ENCODE peak calls at places on chromosomes 4 and X, in four cellular contexts. O is brain microvascular endothelial cell, J is cardiac muscle cell, F is Peyer's patch. N is an unnamed sample.

GRCh38 chr4:98657531-98658286 is 702 bp downstream of the TSPAN5 start:
- DNase-seq in O (peak; percentile 63), F (peak; percentile 44), J (peak; percentile 65), N (peak; percentile 52)

GRCh38 chr4:111399523-111400135 is 745.6 kb upstream of the FAM241A start:
- DNase-seq in F (no peak), J (no peak), O (no peak), N (peak; percentile 52)

GRCh38 chrX:154369453-154370299 is 4.8 kb downstream of the FLNA start:
- DNase-seq in J (peak; percentile 84), O (peak; percentile 89), F (peak; percentile 73), N (peak; percentile 94)

GRCh38 chrX:53440631-53441517 is 6.7 kb upstream of the HSD17B10 start:
- DNase-seq in J (no peak), O (peak; percentile 24), F (peak; percentile 27), N (peak; percentile 54)

GRCh38 chrX:133655262-133655913 is 240.1 kb upstream of the GPC4 start:
- DNase-seq in J (no peak), O (no peak), F (no peak), N (no peak)

GRCh38 chrX:39721570-39722279 is 376.0 kb downstream of the BCOR start:
- DNase-seq in J (no peak), F (no peak), O (peak; percentile 56), N (no peak)

GRCh38 chr4:168421671-168422070 is 58.6 kb downstream of the DDX60L start:
- DNase-seq in F (no peak), O (peak; percentile 72), J (no peak), N (no peak)

GRCh38 chrX:39725928-39726619 is 371.7 kb downstream of the BCOR start:
- DNase-seq in O (peak; percentile 51), J (no peak), F (no peak), N (peak; percentile 79)

GRCh38 chrX:150032742-150033141 is 94.5 kb upstream of the EOLA2 start:
- DNase-seq in O (peak; percentile 70), F (no peak), J (no peak), N (peak; percentile 46)

GRCh38 chrX:29535212-29536162 is 679.9 kb upstream of the MAGEB2 start:
- DNase-seq in O (no peak), F (no peak), J (no peak), N (no peak)

GRCh38 chrX:16488959-16489358 is 161.0 kb upstream of the S100G start:
- DNase-seq in O (no peak), J (no peak), F (no peak), N (no peak)

GRCh38 chrX:129790808-129791207 is 11.1 kb downstream of the SASH3 start:
- DNase-seq in F (no peak), J (no peak), O (no peak), N (no peak)

GRCh38 chrX:137081239-137081638 is 47.4 kb upstream of the GPR101 start:
- DNase-seq in O (no peak), J (no peak), F (no peak), N (no peak)

GRCh38 chr4:52748432-52748831 is 2.8 kb downstream of the ERVMER34-1 start:
- DNase-seq in O (no peak), F (no peak), J (no peak), N (no peak)

GRCh38 chr4:56513517-56513916 is 7.9 kb downstream of the ARL9 start:
- DNase-seq in F (no peak), J (peak; percentile 67), O (no peak), N (no peak)

GRCh38 chr4:75849459-75849858 is 52.8 kb downstream of the PPEF2 start:
- DNase-seq in J (no peak), O (no peak), F (no peak), N (no peak)

GRCh38 chrX:68443155-68443868 is 10.0 kb upstream of the OPHN1 start:
- DNase-seq in F (no peak), J (no peak), O (peak; percentile 64), N (peak; percentile 24)

GRCh38 chr4:83651846-83652245 is 115.9 kb downstream of the GPAT3 start:
- DNase-seq in F (no peak), O (no peak), J (no peak), N (no peak)

GRCh38 chrX:48558270-48558669 is 16.0 kb upstream of the RBM3 start:
- DNase-seq in O (peak; percentile 65), J (no peak), F (no peak), N (no peak)

GRCh38 chr4:6109842-6110560 is 90.3 kb downstream of the JAKMIP1 start:
- DNase-seq in F (no peak), O (no peak), J (no peak), N (no peak)

GRCh38 chrX:96924581-96924980 is 40.9 kb downstream of the RPA4 start:
- DNase-seq in F (no peak), O (no peak), J (no peak), N (no peak)

GRCh38 chr4:159077702-159078495 is 25.0 kb upstream of the RAPGEF2 start:
- DNase-seq in J (no peak), O (no peak), F (no peak), N (peak; percentile 76)

GRCh38 chrX:25001808-25002657 is 13.7 kb downstream of the ARX start:
- DNase-seq in O (no peak), F (no peak), J (no peak), N (no peak)

GRCh38 chr4:172998527-172999469 is 169.8 kb upstream of the GALNT7 start:
- DNase-seq in F (no peak), O (peak; percentile 73), J (no peak), N (peak; percentile 77)

GRCh38 chr4:1035510-1035909 is 24.1 kb downstream of the FGFRL1 start:
- DNase-seq in O (no peak), J (no peak), F (no peak), N (no peak)

GRCh38 chr4:165682621-165683020 is 190.4 kb upstream of the TLL1 start:
- DNase-seq in O (no peak), J (no peak), F (no peak), N (no peak)

GRCh38 chr4:159006202-159006601 is 96.7 kb upstream of the RAPGEF2 start:
- DNase-seq in O (peak; percentile 36), F (no peak), J (no peak), N (peak; percentile 86)

DNA sequence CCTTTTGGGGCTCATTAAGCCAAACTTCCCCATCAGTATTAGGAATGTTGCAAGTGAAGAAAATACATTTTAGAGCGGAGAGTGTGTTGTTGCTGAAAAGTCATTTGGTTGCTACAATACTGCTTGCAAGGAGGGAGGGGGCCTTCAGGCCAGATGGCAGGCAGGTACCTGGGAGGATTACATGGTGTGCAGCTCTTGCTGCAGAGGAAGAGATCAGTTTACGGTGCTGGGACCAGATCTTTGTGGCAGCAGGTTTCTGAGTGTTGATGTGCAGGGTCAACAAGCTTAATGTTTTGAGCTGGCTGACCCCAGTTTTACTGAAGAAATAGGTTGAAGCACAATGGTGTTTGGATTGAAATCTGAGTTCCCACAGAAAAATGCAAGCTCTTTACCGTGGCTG is 96.3 kb upstream of the DDIT4L start:
- DNase-seq in F (no peak), J (no peak), O (no peak), N (no peak)
- H3K27ac ChIP-seq in F (no peak overlapping the region), J (no peak overlapping the region), O (no peak overlapping the region), N (no peak overlapping the region)

GRCh38 chrX:23667239-23668177 is at the start of gene PRDX4:
- DNase-seq in J (peak; percentile 95), F (peak; percentile 77), O (peak; percentile 78), N (peak; percentile 85)
- H3K27ac ChIP-seq in J (peak within 1 kb of the TSS; percentile 75), F (peak within 1 kb of the TSS; percentile 82), O (peak within 1 kb of the TSS; percentile 36), N (peak within 1 kb of the TSS; percentile 79)

DNA sequence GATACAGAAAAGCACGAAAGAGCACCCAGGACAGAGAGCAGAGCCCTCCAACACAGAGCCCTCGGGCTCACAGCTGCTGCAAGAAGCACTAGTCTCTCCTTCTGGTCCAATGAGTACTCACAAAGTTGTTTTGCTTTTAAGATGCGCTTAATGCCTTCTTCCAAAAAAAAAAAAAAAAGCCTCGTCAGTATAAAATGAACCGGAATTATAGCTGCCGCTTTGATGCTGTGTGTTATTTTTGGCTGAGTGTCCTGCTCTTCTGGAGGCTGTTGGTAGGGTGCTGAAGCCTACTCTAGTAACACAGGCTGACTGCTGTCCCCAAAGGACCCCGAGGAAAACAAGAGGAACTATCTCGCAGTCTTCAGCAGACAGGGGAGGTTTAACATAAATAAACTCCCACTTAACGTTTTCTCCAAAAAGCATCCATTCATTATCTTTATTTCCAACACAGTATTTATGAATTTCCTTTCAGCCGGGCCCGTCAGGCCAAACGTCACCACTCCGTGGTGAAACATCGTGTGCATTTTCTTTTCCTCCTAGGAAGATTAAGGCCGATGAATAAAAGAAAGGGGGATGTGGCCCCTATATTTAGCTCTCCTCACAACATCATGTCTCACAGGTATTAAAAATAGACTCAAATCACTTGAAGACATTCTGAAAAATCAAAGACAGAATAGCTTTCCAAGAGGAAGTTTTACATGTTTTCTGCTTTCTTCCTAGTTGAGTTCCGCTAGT is 213.8 kb upstream of the PPARGC1A start:
- DNase-seq in J (peak; percentile 28), O (peak; percentile 49), F (no peak), N (no peak)
- H3K27ac ChIP-seq in J (peak overlapping the region; percentile 45), O (peak overlapping the region; percentile 81), F (no peak overlapping the region), N (no peak overlapping the region)

DNA sequence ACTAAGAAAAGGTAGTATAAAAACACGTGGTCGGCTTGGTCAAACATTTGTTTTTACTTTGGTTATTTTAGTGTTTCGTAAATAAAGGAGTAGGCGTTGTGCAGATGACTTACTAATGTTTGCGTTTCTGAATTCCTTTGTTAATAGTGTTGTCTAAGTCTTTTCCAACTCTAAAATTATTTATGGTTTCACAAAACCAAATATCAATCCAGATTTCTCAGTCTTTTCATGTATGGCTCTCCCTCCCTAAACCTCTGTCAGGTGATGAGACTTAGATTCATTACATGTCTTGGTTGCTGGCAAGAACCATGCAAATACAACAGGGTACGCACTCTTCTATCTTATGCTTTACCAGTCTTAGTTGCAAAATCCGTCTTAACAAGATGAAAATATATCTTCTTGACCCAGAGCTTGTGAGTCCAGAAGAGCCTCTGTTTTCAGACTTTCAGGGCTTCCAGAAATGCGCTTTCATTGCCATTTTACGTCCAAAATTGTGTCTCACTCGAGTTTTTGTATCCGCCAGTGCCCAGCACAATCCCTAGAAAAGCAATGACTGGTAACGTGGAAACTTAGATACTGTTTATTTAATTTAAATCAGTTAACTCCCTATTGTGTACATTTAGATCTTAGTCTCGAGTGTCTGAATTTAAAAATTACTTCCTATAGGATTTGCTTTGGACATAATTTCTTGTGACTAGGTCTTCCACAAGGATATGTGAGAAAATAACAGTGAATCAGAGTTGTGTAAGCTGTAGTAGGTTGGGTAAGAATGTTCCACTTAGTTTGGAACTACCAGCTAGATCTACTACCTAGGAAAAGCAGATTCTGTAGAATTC is 861 bp downstream of the MTHFD2L start:
- DNase-seq in J (no peak), F (no peak), O (no peak), N (no peak)
- H3K27ac ChIP-seq in J (peak overlapping the region; percentile 91), F (peak overlapping the region; percentile 78), O (peak overlapping the region; percentile 97), N (peak overlapping the region; percentile 79)

DNA sequence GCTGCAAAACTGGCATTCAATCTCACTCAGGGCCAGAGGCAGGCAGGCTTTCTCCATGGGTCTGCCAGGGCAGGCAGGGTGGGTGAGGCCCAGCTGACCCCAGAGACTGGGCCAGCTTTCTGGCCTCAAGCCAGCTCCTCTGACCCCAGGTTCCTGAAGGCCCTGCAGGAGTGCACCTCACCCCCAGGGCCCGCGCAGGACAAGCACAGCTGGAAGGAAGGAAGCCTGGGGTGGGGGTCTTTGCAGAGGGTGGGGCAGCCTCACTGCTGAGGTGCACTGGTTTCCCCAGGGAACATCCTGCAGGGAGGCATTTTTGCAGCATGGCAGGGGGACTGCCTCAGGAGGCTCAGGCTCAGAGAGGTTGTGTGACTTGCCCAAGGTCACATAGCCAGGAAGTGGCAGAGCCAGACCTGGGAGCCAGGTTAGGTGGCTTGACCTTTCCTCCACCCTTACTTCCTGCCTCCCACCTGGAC is 31.5 kb upstream of the AFAP1 start:
- DNase-seq in J (no peak), O (no peak), F (no peak), N (no peak)
- H3K27ac ChIP-seq in J (no peak overlapping the region), O (peak overlapping the region; percentile 94), F (peak overlapping the region; percentile 71), N (no peak overlapping the region)